ENCODE peak calls at places on chromosomes 6 and 20, in five cellular contexts. One of them, this sample, is unnamed.

GRCh38 chr6:26071135-26071534 is 16.1 kb upstream of the HFE start:
- DNase-seq in upper lobe of left lung: peak
- DNase-seq in B cell: no peak
- DNase-seq in iPS-NIHi11: no peak
- DNase-seq in GM12865: no peak
- DNase-seq in this sample: peak

GRCh38 chr20:33653218-33653899 is 8.8 kb upstream of the C20orf144 start:
- DNase-seq in upper lobe of left lung: no peak
- DNase-seq in B cell: peak
- DNase-seq in iPS-NIHi11: peak
- DNase-seq in GM12865: peak
- DNase-seq in this sample: peak

GRCh38 chr6:33689148-33689494 is 22.4 kb downstream of the UQCC2 start:
- DNase-seq in upper lobe of left lung: peak
- DNase-seq in B cell: no peak
- DNase-seq in iPS-NIHi11: no peak
- DNase-seq in GM12865: no peak
- DNase-seq in this sample: no peak

GRCh38 chr20:22312744-22313346 is 271.5 kb downstream of the FOXA2 start:
- DNase-seq in upper lobe of left lung: no peak
- DNase-seq in B cell: no peak
- DNase-seq in iPS-NIHi11: peak
- DNase-seq in GM12865: peak
- DNase-seq in this sample: peak

GRCh38 chr6:155216312-155217028 is 47.3 kb upstream of the CLDN20 start:
- DNase-seq in upper lobe of left lung: no peak
- DNase-seq in B cell: no peak
- DNase-seq in iPS-NIHi11: no peak
- DNase-seq in GM12865: no peak
- DNase-seq in this sample: no peak

GRCh38 chr20:58986968-58987517 is 6.0 kb downstream of the NELFCD start:
- DNase-seq in upper lobe of left lung: no peak
- DNase-seq in B cell: no peak
- DNase-seq in iPS-NIHi11: no peak
- DNase-seq in GM12865: no peak
- DNase-seq in this sample: no peak

GRCh38 chr20:20413801-20414200 is 45.9 kb downstream of the INSM1 start:
- DNase-seq in upper lobe of left lung: peak
- DNase-seq in B cell: no peak
- DNase-seq in iPS-NIHi11: no peak
- DNase-seq in GM12865: no peak
- DNase-seq in this sample: no peak

GRCh38 chr6:31441368-31442267 is 38.2 kb downstream of the MICA start:
- DNase-seq in upper lobe of left lung: peak
- DNase-seq in B cell: peak
- DNase-seq in iPS-NIHi11: peak
- DNase-seq in GM12865: peak
- DNase-seq in this sample: peak

GRCh38 chr20:35729283-35729807 is 12.7 kb downstream of the RBM39 start:
- DNase-seq in upper lobe of left lung: no peak
- DNase-seq in B cell: no peak
- DNase-seq in iPS-NIHi11: no peak
- DNase-seq in GM12865: no peak
- DNase-seq in this sample: no peak

GRCh38 chr6:146890172-146890571 is 291.4 kb downstream of the ADGB start:
- DNase-seq in upper lobe of left lung: no peak
- DNase-seq in B cell: no peak
- DNase-seq in iPS-NIHi11: no peak
- DNase-seq in GM12865: no peak
- DNase-seq in this sample: no peak

GRCh38 chr6:43006251-43006650 is 7.5 kb downstream of the MEA1 start:
- DNase-seq in upper lobe of left lung: peak
- DNase-seq in B cell: no peak
- DNase-seq in iPS-NIHi11: no peak
- DNase-seq in GM12865: no peak
- DNase-seq in this sample: no peak

GRCh38 chr20:51611625-51611890 is 69.0 kb upstream of the NFATC2 start:
- DNase-seq in upper lobe of left lung: no peak
- DNase-seq in B cell: no peak
- DNase-seq in iPS-NIHi11: no peak
- DNase-seq in GM12865: no peak
- DNase-seq in this sample: no peak

GRCh38 chr6:47044418-47044817 is 2.3 kb upstream of the ADGRF1 start:
- DNase-seq in upper lobe of left lung: no peak
- DNase-seq in B cell: no peak
- DNase-seq in iPS-NIHi11: no peak
- DNase-seq in GM12865: peak
- DNase-seq in this sample: no peak

GRCh38 chr6:44263357-44264100 is 1.8 kb downstream of the NFKBIE start:
- DNase-seq in upper lobe of left lung: peak
- DNase-seq in B cell: peak
- DNase-seq in iPS-NIHi11: no peak
- DNase-seq in GM12865: peak
- DNase-seq in this sample: no peak

GRCh38 chr6:16840725-16841124 is 79.5 kb upstream of the ATXN1 start:
- DNase-seq in upper lobe of left lung: no peak
- DNase-seq in B cell: no peak
- DNase-seq in iPS-NIHi11: no peak
- DNase-seq in GM12865: peak
- DNase-seq in this sample: no peak

GRCh38 chr20:14599613-14600012 is 262.2 kb upstream of the FLRT3 start:
- DNase-seq in upper lobe of left lung: no peak
- DNase-seq in B cell: no peak
- DNase-seq in iPS-NIHi11: no peak
- DNase-seq in GM12865: no peak
- DNase-seq in this sample: no peak

GRCh38 chr6:97812940-97813339 is 529.9 kb upstream of the MMS22L start:
- DNase-seq in upper lobe of left lung: no peak
- DNase-seq in B cell: no peak
- DNase-seq in iPS-NIHi11: peak
- DNase-seq in GM12865: no peak
- DNase-seq in this sample: no peak

GRCh38 chr6:16514249-16514648 is 247.0 kb downstream of the ATXN1 start:
- DNase-seq in upper lobe of left lung: no peak
- DNase-seq in B cell: peak
- DNase-seq in iPS-NIHi11: peak
- DNase-seq in GM12865: peak
- DNase-seq in this sample: peak

GRCh38 chr20:44643596-44644383 is 7.7 kb downstream of the ADA start:
- DNase-seq in upper lobe of left lung: peak
- DNase-seq in B cell: no peak
- DNase-seq in iPS-NIHi11: peak
- DNase-seq in GM12865: peak
- DNase-seq in this sample: peak

GRCh38 chr6:137851669-137852068 is 15.4 kb upstream of the TNFAIP3 start:
- DNase-seq in upper lobe of left lung: no peak
- DNase-seq in B cell: no peak
- DNase-seq in iPS-NIHi11: no peak
- DNase-seq in GM12865: no peak
- DNase-seq in this sample: no peak